ENCODE peak calls at places on chromosomes 7 and 10, in eight cellular contexts. S, Q, X, C, M, V, A and H are unnamed samples.

GRCh38 chr7:113710310-113711106 is 208.3 kb downstream of the PPP1R3A start:
- DNase-seq in S (peak), Q (peak), X (peak), C (no peak), M (peak), V (no peak), A (peak), H (peak)

GRCh38 chr7:18505870-18506460 is 10.4 kb downstream of the HDAC9 start:
- DNase-seq in S (peak), Q (peak), X (no peak), C (no peak), M (no peak), V (no peak), A (peak), H (no peak)

GRCh38 chr7:103077318-103077717 is 2.4 kb downstream of the ARMC10 start:
- DNase-seq in S (no peak), Q (no peak), X (no peak), C (no peak), M (no peak), V (no peak), A (no peak), H (no peak)

GRCh38 chr7:89335490-89335889 is 540.0 kb upstream of the TEX47 start:
- DNase-seq in S (no peak), Q (no peak), X (no peak), C (no peak), M (no peak), V (no peak), A (no peak), H (no peak)

GRCh38 chr7:106329408-106329807 is 44.6 kb upstream of the NAMPT start:
- DNase-seq in S (no peak), Q (no peak), X (no peak), C (no peak), M (no peak), V (no peak), A (no peak), H (no peak)

GRCh38 chr7:143002106-143002505 is 24.8 kb downstream of the OR9A2 start:
- DNase-seq in S (peak), Q (peak), X (peak), C (no peak), M (no peak), V (no peak), A (peak), H (no peak)

GRCh38 chr10:58385784-58386112 is 538 bp downstream of the TFAM start:
- DNase-seq in S (peak), Q (peak), X (peak), C (no peak), M (no peak), V (no peak), A (peak), H (no peak)

GRCh38 chr7:25858562-25859411 is 293.2 kb upstream of the NFE2L3 start:
- DNase-seq in S (peak), Q (no peak), X (peak), C (peak), M (no peak), V (no peak), A (no peak), H (no peak)

GRCh38 chr10:66931949-66932343 is 6.1 kb downstream of the LRRTM3 start:
- DNase-seq in S (no peak), Q (peak), X (no peak), C (no peak), M (no peak), V (no peak), A (no peak), H (no peak)

GRCh38 chr7:28269700-28270361 is 89.2 kb upstream of the JAZF1 start:
- DNase-seq in S (no peak), Q (no peak), X (no peak), C (no peak), M (no peak), V (no peak), A (no peak), H (no peak)

GRCh38 chr7:63031838-63032436 is 966.7 kb upstream of the ZNF722 start:
- DNase-seq in S (no peak), Q (no peak), X (no peak), C (no peak), M (no peak), V (no peak), A (no peak), H (no peak)

GRCh38 chr10:75707080-75707840 is 275.8 kb downstream of the LRMDA start:
- DNase-seq in S (no peak), Q (no peak), X (no peak), C (peak), M (no peak), V (peak), A (no peak), H (no peak)

GRCh38 chr7:70406419-70407189 is 725.3 kb upstream of the GALNT17 start:
- DNase-seq in S (no peak), Q (no peak), X (no peak), C (no peak), M (no peak), V (no peak), A (no peak), H (no peak)

GRCh38 chr7:15228891-15229290 is 326.3 kb upstream of the DGKB start:
- DNase-seq in S (no peak), Q (no peak), X (no peak), C (no peak), M (no peak), V (no peak), A (no peak), H (no peak)

GRCh38 chr10:122112625-122113160 is 123.7 kb downstream of the TACC2 start:
- DNase-seq in S (peak), Q (peak), X (peak), C (peak), M (no peak), V (peak), A (peak), H (no peak)

GRCh38 chr10:122112021-122112616 is 123.2 kb downstream of the TACC2 start:
- DNase-seq in S (peak), Q (peak), X (no peak), C (no peak), M (no peak), V (no peak), A (peak), H (no peak)

GRCh38 chr10:122115874-122116273 is 126.9 kb downstream of the TACC2 start:
- DNase-seq in S (no peak), Q (no peak), X (no peak), C (no peak), M (no peak), V (no peak), A (peak), H (no peak)

GRCh38 chr10:122114156-122114747 is 125.3 kb downstream of the TACC2 start:
- DNase-seq in S (no peak), Q (peak), X (no peak), C (no peak), M (no peak), V (no peak), A (peak), H (no peak)

GRCh38 chr10:122113161-122113944 is 124.4 kb downstream of the TACC2 start:
- DNase-seq in S (peak), Q (peak), X (peak), C (peak), M (no peak), V (peak), A (peak), H (no peak)
- H3K4me3 ChIP-seq in S (peak), Q (peak), X (peak), C (peak), M (no peak), V (peak), A (peak), H (no peak)

GRCh38 chr10:88730864-88731263 is 24.8 kb downstream of the LIPK start:
- DNase-seq in S (no peak), Q (no peak), X (no peak), C (no peak), M (no peak), V (no peak), A (no peak), H (no peak)

GRCh38 chr10:88733215-88733614 is 26.6 kb upstream of the LIPN start:
- DNase-seq in S (peak), Q (no peak), X (no peak), C (no peak), M (no peak), V (no peak), A (no peak), H (no peak)

GRCh38 chr10:88725798-88726197 is 19.7 kb downstream of the LIPK start:
- DNase-seq in S (no peak), Q (no peak), X (no peak), C (no peak), M (no peak), V (no peak), A (no peak), H (no peak)

GRCh38 chr10:88731296-88731695 is 25.2 kb downstream of the LIPK start:
- DNase-seq in S (peak), Q (no peak), X (peak), C (no peak), M (no peak), V (no peak), A (no peak), H (no peak)

DNA sequence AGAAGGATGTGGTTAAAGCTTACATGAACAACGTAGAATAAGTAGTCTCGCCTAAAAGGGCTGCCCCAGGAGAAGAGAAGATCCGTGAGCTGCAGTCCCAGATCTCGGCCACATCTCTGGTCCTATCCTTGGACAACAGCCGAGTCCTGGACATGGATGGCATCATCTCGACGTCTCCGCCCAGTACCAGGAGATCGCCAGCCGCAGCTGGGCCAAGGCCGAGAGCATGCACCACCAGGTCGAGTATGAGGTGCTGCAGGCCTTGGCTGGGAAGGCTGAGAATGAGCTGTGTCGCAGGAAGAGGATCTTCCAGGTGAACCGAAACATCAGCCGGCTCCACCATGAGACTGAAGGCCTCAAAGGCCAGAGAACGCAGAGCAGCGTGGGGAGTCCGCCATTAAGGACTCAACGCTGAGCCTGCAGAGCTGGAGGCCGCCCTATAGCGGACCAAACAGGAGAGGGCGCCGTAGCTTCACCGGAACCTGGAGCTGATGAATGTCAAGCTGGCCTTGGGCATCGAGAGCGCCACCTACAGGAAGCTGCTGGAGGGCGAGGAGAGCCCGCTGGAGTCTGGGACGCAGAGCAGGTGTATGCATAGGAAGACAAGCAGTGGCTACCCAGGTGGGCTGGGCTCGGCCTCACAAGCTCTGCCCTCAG is 22.2 kb downstream of the LIPK start:
- DNase-seq in S (peak), Q (peak), X (peak), C (peak), M (peak), V (no peak), A (no peak), H (no peak)
- TF ChIP-seq CTCF in S (peak), Q (peak), X (peak), C (peak), M (peak), V (no peak), A (peak), H (peak)

GRCh38 chr7:158129037-158130022 is 458.3 kb downstream of the PTPRN2 start:
- DNase-seq in S (no peak), Q (no peak), X (no peak), C (no peak), M (no peak), V (no peak), A (no peak), H (no peak)

GRCh38 chr7:158125721-158126120 is 461.9 kb downstream of the PTPRN2 start:
- DNase-seq in S (no peak), Q (no peak), X (no peak), C (no peak), M (no peak), V (no peak), A (no peak), H (no peak)

GRCh38 chr7:158128572-158128971 is 459.1 kb downstream of the PTPRN2 start:
- DNase-seq in S (no peak), Q (no peak), X (no peak), C (no peak), M (no peak), V (no peak), A (no peak), H (no peak)

GRCh38 chr7:158126661-158127060 is 461.0 kb downstream of the PTPRN2 start:
- DNase-seq in S (no peak), Q (no peak), X (no peak), C (no peak), M (no peak), V (no peak), A (no peak), H (no peak)

GRCh38 chr7:158127241-158127640 is 460.4 kb downstream of the PTPRN2 start:
- DNase-seq in S (no peak), Q (no peak), X (no peak), C (no peak), M (no peak), V (no peak), A (no peak), H (no peak)
- H3K4me3 ChIP-seq in S (no peak), Q (no peak), X (no peak), C (no peak), M (no peak), V (no peak), A (no peak), H (no peak)

GRCh38 chr10:72087392-72087968 is 871 bp downstream of the SPOCK2 start:
- DNase-seq in S (no peak), Q (no peak), X (peak), C (peak), M (no peak), V (no peak), A (no peak), H (no peak)

GRCh38 chr10:72085864-72086465 is 2.4 kb downstream of the SPOCK2 start:
- DNase-seq in S (no peak), Q (no peak), X (no peak), C (no peak), M (no peak), V (no peak), A (no peak), H (no peak)

GRCh38 chr10:72085166-72085565 is 3.2 kb downstream of the SPOCK2 start:
- DNase-seq in S (no peak), Q (no peak), X (peak), C (no peak), M (no peak), V (no peak), A (no peak), H (no peak)

GRCh38 chr10:72087969-72088878 is at the start of gene SPOCK2:
- DNase-seq in S (no peak), Q (no peak), X (peak), C (peak), M (no peak), V (no peak), A (peak), H (no peak)

GRCh38 chr10:72086466-72087391 is 1.6 kb downstream of the SPOCK2 start:
- DNase-seq in S (peak), Q (no peak), X (peak), C (peak), M (peak), V (no peak), A (no peak), H (no peak)
- TF ChIP-seq CTCF in S (no peak), Q (no peak), X (peak), C (peak), M (no peak), V (no peak), A (no peak), H (no peak)

GRCh38 chr7:22660732-22661131 is 66.3 kb upstream of the IL6 start:
- DNase-seq in S (peak), Q (no peak), X (peak), C (no peak), M (no peak), V (no peak), A (no peak), H (no peak)

GRCh38 chr7:22663319-22663718 is 63.7 kb upstream of the IL6 start:
- DNase-seq in S (no peak), Q (peak), X (no peak), C (no peak), M (no peak), V (no peak), A (peak), H (no peak)

GRCh38 chr7:22662490-22663145 is 64.4 kb upstream of the IL6 start:
- DNase-seq in S (peak), Q (no peak), X (no peak), C (no peak), M (no peak), V (peak), A (no peak), H (no peak)

GRCh38 chr7:22663721-22664120 is 63.3 kb upstream of the IL6 start:
- DNase-seq in S (no peak), Q (peak), X (no peak), C (no peak), M (no peak), V (peak), A (peak), H (no peak)

GRCh38 chr7:22662031-22662430 is 65.0 kb upstream of the IL6 start:
- DNase-seq in S (peak), Q (peak), X (no peak), C (no peak), M (no peak), V (peak), A (no peak), H (no peak)
- H3K4me3 ChIP-seq in S (no peak), Q (no peak), X (no peak), C (no peak), M (no peak), V (no peak), A (no peak), H (no peak)

GRCh38 chr10:114432704-114433103 is 28.4 kb upstream of the AFAP1L2 start:
- DNase-seq in S (no peak), Q (no peak), X (no peak), C (no peak), M (no peak), V (no peak), A (peak), H (no peak)

GRCh38 chr10:114441107-114441506 is 36.8 kb upstream of the AFAP1L2 start:
- DNase-seq in S (no peak), Q (no peak), X (no peak), C (no peak), M (no peak), V (no peak), A (no peak), H (no peak)

GRCh38 chr10:114442115-114442630 is 37.9 kb upstream of the AFAP1L2 start:
- DNase-seq in S (no peak), Q (no peak), X (no peak), C (no peak), M (no peak), V (no peak), A (no peak), H (no peak)

GRCh38 chr10:114436941-114437340 is 32.6 kb upstream of the AFAP1L2 start:
- DNase-seq in S (no peak), Q (no peak), X (no peak), C (no peak), M (no peak), V (no peak), A (no peak), H (no peak)

DNA sequence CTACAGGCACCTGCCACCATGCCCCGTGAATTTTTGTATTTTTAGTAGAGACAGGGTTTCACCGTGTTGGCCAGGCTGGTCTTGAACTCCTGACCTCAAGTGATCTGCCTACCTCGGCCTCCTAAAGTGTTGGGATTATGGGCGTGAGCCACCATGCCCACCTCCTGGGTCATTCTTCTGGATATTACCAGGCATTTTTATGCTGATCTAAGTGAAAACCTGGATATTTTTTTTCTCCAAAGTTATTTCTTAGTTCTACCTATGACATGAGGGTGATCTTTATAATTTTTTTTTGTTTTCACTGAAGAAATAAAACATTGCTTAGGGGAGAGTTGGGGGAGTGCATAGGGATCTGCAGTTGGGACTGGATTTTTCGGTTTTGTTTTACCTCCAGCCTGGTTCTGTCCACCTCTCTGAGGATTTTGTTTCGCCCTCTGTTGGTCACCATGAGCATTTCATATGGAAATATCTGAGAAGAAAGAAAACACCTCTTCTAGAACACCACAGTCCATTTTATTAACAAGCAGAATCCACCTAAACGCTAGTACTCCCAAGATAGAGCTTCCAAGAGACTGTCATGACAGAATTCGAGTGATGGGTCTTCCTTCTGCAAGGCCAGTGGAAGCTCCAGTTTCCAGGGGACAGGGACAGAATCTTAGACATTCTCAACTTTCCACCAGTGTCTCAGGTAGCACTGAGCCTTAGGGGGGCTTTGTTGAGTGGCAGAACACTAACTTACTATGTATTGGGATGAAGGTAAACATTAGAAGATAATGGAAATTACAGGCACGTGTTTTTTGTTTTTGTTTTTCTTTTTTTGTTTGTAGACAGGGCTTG is 33.4 kb upstream of the AFAP1L2 start:
- DNase-seq in S (peak), Q (peak), X (peak), C (no peak), M (no peak), V (no peak), A (peak), H (no peak)
- TF ChIP-seq CTCF in S (peak), Q (peak), X (peak), C (peak), M (peak), V (peak), A (peak), H (peak)

GRCh38 chr7:107998660-107999480 is 4.1 kb downstream of the LAMB1 start:
- DNase-seq in S (no peak), Q (no peak), X (no peak), C (no peak), M (no peak), V (no peak), A (no peak), H (no peak)
- H3K4me3 ChIP-seq in S (no peak), Q (peak), X (no peak), C (no peak), M (no peak), V (peak), A (peak), H (no peak)

GRCh38 chr7:20651960-20652544 is 36.6 kb downstream of the ABCB5 start:
- DNase-seq in S (peak), Q (peak), X (no peak), C (no peak), M (no peak), V (no peak), A (peak), H (no peak)

GRCh38 chr7:20653636-20654035 is 38.2 kb downstream of the ABCB5 start:
- DNase-seq in S (no peak), Q (no peak), X (no peak), C (no peak), M (no peak), V (no peak), A (no peak), H (no peak)

GRCh38 chr7:20647051-20647450 is 31.6 kb downstream of the ABCB5 start:
- DNase-seq in S (no peak), Q (no peak), X (no peak), C (no peak), M (no peak), V (no peak), A (peak), H (no peak)

GRCh38 chr7:20650782-20651181 is 35.3 kb downstream of the ABCB5 start:
- DNase-seq in S (no peak), Q (no peak), X (no peak), C (no peak), M (no peak), V (no peak), A (no peak), H (no peak)

GRCh38 chr7:20647908-20648776 is 32.7 kb downstream of the ABCB5 start:
- DNase-seq in S (peak), Q (peak), X (peak), C (peak), M (no peak), V (no peak), A (peak), H (no peak)
- TF ChIP-seq CTCF in S (peak), Q (peak), X (peak), C (peak), M (peak), V (peak), A (peak), H (peak)